ENCODE peak calls at places on chromosomes 5 and 9, in ten cellular contexts. One of them, this sample, is unnamed.

GRCh38 chr9:3887121-3887797 is 361.5 kb upstream of the RFX3 start:
- DNase-seq in 8988T: no peak
- DNase-seq in cardiac fibroblast: no peak
- DNase-seq in NCI-H460: no peak
- DNase-seq in NCI-H524: peak; percentile 21
- DNase-seq in HuH-7.5: no peak
- DNase-seq in AG08396: no peak
- DNase-seq in WTC11: no peak
- DNase-seq in fibroblast of villous mesenchyme: no peak
- DNase-seq in HTR-8/SVneo: no peak
- DNase-seq in this sample: no peak

GRCh38 chr5:11719888-11720481 is 184.3 kb downstream of the CTNND2 start:
- DNase-seq in 8988T: no peak
- DNase-seq in cardiac fibroblast: no peak
- DNase-seq in NCI-H460: peak; percentile 53
- DNase-seq in NCI-H524: peak; percentile 84
- DNase-seq in HuH-7.5: no peak
- DNase-seq in AG08396: no peak
- DNase-seq in WTC11: peak; percentile 74
- DNase-seq in fibroblast of villous mesenchyme: no peak
- DNase-seq in HTR-8/SVneo: peak; percentile 38
- DNase-seq in this sample: peak; percentile 48

GRCh38 chr5:149200355-149200754 is 59.1 kb downstream of the ABLIM3 start:
- DNase-seq in 8988T: no peak
- DNase-seq in cardiac fibroblast: peak; percentile 78
- DNase-seq in NCI-H460: no peak
- DNase-seq in NCI-H524: no peak
- DNase-seq in HuH-7.5: no peak
- DNase-seq in AG08396: no peak
- DNase-seq in WTC11: no peak
- DNase-seq in fibroblast of villous mesenchyme: no peak
- DNase-seq in HTR-8/SVneo: no peak
- DNase-seq in this sample: no peak

GRCh38 chr5:150612405-150612804 is 28.1 kb upstream of the SYNPO start:
- DNase-seq in 8988T: no peak
- DNase-seq in cardiac fibroblast: no peak
- DNase-seq in NCI-H460: no peak
- DNase-seq in NCI-H524: no peak
- DNase-seq in HuH-7.5: no peak
- DNase-seq in AG08396: no peak
- DNase-seq in WTC11: no peak
- DNase-seq in fibroblast of villous mesenchyme: no peak
- DNase-seq in HTR-8/SVneo: no peak
- DNase-seq in this sample: no peak

GRCh38 chr5:172933238-172933637 is 26.0 kb upstream of the RPL26L1 start:
- DNase-seq in 8988T: no peak
- DNase-seq in cardiac fibroblast: no peak
- DNase-seq in NCI-H460: no peak
- DNase-seq in NCI-H524: no peak
- DNase-seq in HuH-7.5: no peak
- DNase-seq in AG08396: no peak
- DNase-seq in WTC11: no peak
- DNase-seq in fibroblast of villous mesenchyme: no peak
- DNase-seq in HTR-8/SVneo: no peak
- DNase-seq in this sample: no peak

GRCh38 chr5:153970496-153970895 is 68.2 kb downstream of the FAM114A2 start:
- DNase-seq in 8988T: no peak
- DNase-seq in cardiac fibroblast: no peak
- DNase-seq in NCI-H460: no peak
- DNase-seq in NCI-H524: no peak
- DNase-seq in HuH-7.5: no peak
- DNase-seq in AG08396: no peak
- DNase-seq in WTC11: no peak
- DNase-seq in fibroblast of villous mesenchyme: no peak
- DNase-seq in HTR-8/SVneo: no peak
- DNase-seq in this sample: no peak

GRCh38 chr5:148939676-148940075 is 113.3 kb downstream of the ADRB2 start:
- DNase-seq in 8988T: no peak
- DNase-seq in cardiac fibroblast: no peak
- DNase-seq in NCI-H460: no peak
- DNase-seq in NCI-H524: no peak
- DNase-seq in HuH-7.5: no peak
- DNase-seq in AG08396: peak; percentile 42
- DNase-seq in WTC11: no peak
- DNase-seq in fibroblast of villous mesenchyme: peak; percentile 6
- DNase-seq in HTR-8/SVneo: peak; percentile 10
- DNase-seq in this sample: no peak

GRCh38 chr5:112186401-112186990 is 232.6 kb downstream of the EPB41L4A start:
- DNase-seq in 8988T: no peak
- DNase-seq in cardiac fibroblast: peak; percentile 62
- DNase-seq in NCI-H460: peak; percentile 43
- DNase-seq in NCI-H524: peak; percentile 58
- DNase-seq in HuH-7.5: no peak
- DNase-seq in AG08396: peak; percentile 21
- DNase-seq in WTC11: no peak
- DNase-seq in fibroblast of villous mesenchyme: peak; percentile 49
- DNase-seq in HTR-8/SVneo: peak; percentile 24
- DNase-seq in this sample: no peak

GRCh38 chr5:43007246-43007910 is 32.7 kb downstream of the ANXA2R start:
- DNase-seq in 8988T: no peak
- DNase-seq in cardiac fibroblast: peak; percentile 96
- DNase-seq in NCI-H460: peak; percentile 88
- DNase-seq in NCI-H524: peak; percentile 95
- DNase-seq in HuH-7.5: peak; percentile 78
- DNase-seq in AG08396: peak; percentile 74
- DNase-seq in WTC11: peak; percentile 80
- DNase-seq in fibroblast of villous mesenchyme: peak; percentile 98
- DNase-seq in HTR-8/SVneo: peak; percentile 88
- DNase-seq in this sample: peak; percentile 94

GRCh38 chr5:96081276-96081858 is 119.7 kb upstream of the ELL2 start:
- DNase-seq in 8988T: no peak
- DNase-seq in cardiac fibroblast: peak; percentile 40
- DNase-seq in NCI-H460: no peak
- DNase-seq in NCI-H524: peak; percentile 54
- DNase-seq in HuH-7.5: no peak
- DNase-seq in AG08396: no peak
- DNase-seq in WTC11: no peak
- DNase-seq in fibroblast of villous mesenchyme: peak; percentile 39
- DNase-seq in HTR-8/SVneo: no peak
- DNase-seq in this sample: no peak

GRCh38 chr9:85402541-85402940 is 339.2 kb downstream of the AGTPBP1 start:
- DNase-seq in 8988T: no peak
- DNase-seq in cardiac fibroblast: no peak
- DNase-seq in NCI-H460: no peak
- DNase-seq in NCI-H524: no peak
- DNase-seq in HuH-7.5: no peak
- DNase-seq in AG08396: no peak
- DNase-seq in WTC11: no peak
- DNase-seq in fibroblast of villous mesenchyme: no peak
- DNase-seq in HTR-8/SVneo: no peak
- DNase-seq in this sample: no peak

GRCh38 chr5:168860081-168860480 is 280.9 kb upstream of the PANK3 start:
- DNase-seq in 8988T: no peak
- DNase-seq in cardiac fibroblast: no peak
- DNase-seq in NCI-H460: no peak
- DNase-seq in NCI-H524: peak; percentile 14
- DNase-seq in HuH-7.5: no peak
- DNase-seq in AG08396: no peak
- DNase-seq in WTC11: no peak
- DNase-seq in fibroblast of villous mesenchyme: no peak
- DNase-seq in HTR-8/SVneo: no peak
- DNase-seq in this sample: no peak

GRCh38 chr9:130172161-130172857 is at the start of gene NCS1:
- DNase-seq in 8988T: peak; percentile 98
- DNase-seq in cardiac fibroblast: peak; percentile 76
- DNase-seq in NCI-H460: peak; percentile 58
- DNase-seq in NCI-H524: peak; percentile 62
- DNase-seq in HuH-7.5: peak; percentile 98
- DNase-seq in AG08396: peak; percentile 99
- DNase-seq in WTC11: peak; percentile 60
- DNase-seq in fibroblast of villous mesenchyme: peak; percentile 69
- DNase-seq in HTR-8/SVneo: peak; percentile 76
- DNase-seq in this sample: peak; percentile 71

GRCh38 chr9:116687074-116687761 is at the start of gene TRIM32:
- DNase-seq in 8988T: peak; percentile 82
- DNase-seq in cardiac fibroblast: peak; percentile 91
- DNase-seq in NCI-H460: peak; percentile 86
- DNase-seq in NCI-H524: peak; percentile 95
- DNase-seq in HuH-7.5: peak; percentile 84
- DNase-seq in AG08396: peak; percentile 98
- DNase-seq in WTC11: peak; percentile 95
- DNase-seq in fibroblast of villous mesenchyme: peak; percentile 88
- DNase-seq in HTR-8/SVneo: peak; percentile 81
- DNase-seq in this sample: peak; percentile 90